ENCODE peak calls at places on chromosomes 2 and 18, in five cellular contexts. J is sigmoid colon, D is astrocyte, X is IMR-90, R is keratinocyte. F is an unnamed sample.

GRCh38 chr18:32804126-32804888 is 31.5 kb upstream of the KLHL14 start:
- DNase-seq in J (no peak), D (no peak), X (no peak), R (no peak), F (no peak)

GRCh38 chr18:13376841-13377351 is 158.3 kb downstream of the LDLRAD4 start:
- DNase-seq in J (peak), D (no peak), X (no peak), R (no peak), F (peak)

GRCh38 chr2:209469481-209469880 is 45.6 kb downstream of the MAP2 start:
- DNase-seq in J (no peak), D (no peak), X (no peak), R (no peak), F (no peak)

GRCh38 chr18:8707946-8708345 is 2.6 kb downstream of the MTCL1 start:
- DNase-seq in J (no peak), D (no peak), X (peak), R (no peak), F (no peak)

GRCh38 chr18:72542993-72543361 is 1.2 kb downstream of the CBLN2 start:
- DNase-seq in J (no peak), D (no peak), X (no peak), R (no peak), F (no peak)

GRCh38 chr2:213315168-213315876 is 31.1 kb downstream of the SPAG16 start:
- DNase-seq in J (no peak), D (no peak), X (no peak), R (no peak), F (no peak)

GRCh38 chr2:199928626-199929025 is 17.5 kb downstream of the C2orf69 start:
- DNase-seq in J (no peak), D (no peak), X (no peak), R (no peak), F (no peak)

GRCh38 chr2:221097568-221097915 is 474.6 kb downstream of the EPHA4 start:
- DNase-seq in J (no peak), D (peak), X (peak), R (no peak), F (no peak)

GRCh38 chr2:86052676-86053075 is 53.0 kb downstream of the POLR1A start:
- DNase-seq in J (peak), D (no peak), X (no peak), R (no peak), F (no peak)

GRCh38 chr2:46644690-46645385 is 165.5 kb downstream of the TMEM247 start:
- DNase-seq in J (no peak), D (no peak), X (peak), R (no peak), F (no peak)

GRCh38 chr2:219739061-219739460 is 111.6 kb downstream of the SLC4A3 start:
- DNase-seq in J (no peak), D (peak), X (peak), R (no peak), F (no peak)

GRCh38 chr18:1438458-1438910 is 533.8 kb downstream of the ADCYAP1 start:
- DNase-seq in J (no peak), D (no peak), X (no peak), R (no peak), F (no peak)

GRCh38 chr2:148110184-148110583 is 89.3 kb downstream of the MBD5 start:
- DNase-seq in J (no peak), D (no peak), X (no peak), R (no peak), F (no peak)

GRCh38 chr2:235536711-235537110 is 42.9 kb downstream of the AGAP1 start:
- DNase-seq in J (no peak), D (no peak), X (no peak), R (no peak), F (no peak)

GRCh38 chr2:95024306-95024880 is 1.1 kb upstream of the MAL start:
- DNase-seq in J (no peak), D (no peak), X (no peak), R (no peak), F (no peak)

GRCh38 chr2:95027369-95027720 is 1.8 kb downstream of the MAL start:
- DNase-seq in J (no peak), D (no peak), X (no peak), R (no peak), F (no peak)

GRCh38 chr2:95024960-95025405 is 525 bp upstream of the MAL start:
- DNase-seq in J (no peak), D (no peak), X (no peak), R (no peak), F (no peak)

GRCh38 chr2:95025406-95026319 is at the start of gene MAL:
- DNase-seq in J (no peak), D (no peak), X (no peak), R (no peak), F (no peak)

DNA sequence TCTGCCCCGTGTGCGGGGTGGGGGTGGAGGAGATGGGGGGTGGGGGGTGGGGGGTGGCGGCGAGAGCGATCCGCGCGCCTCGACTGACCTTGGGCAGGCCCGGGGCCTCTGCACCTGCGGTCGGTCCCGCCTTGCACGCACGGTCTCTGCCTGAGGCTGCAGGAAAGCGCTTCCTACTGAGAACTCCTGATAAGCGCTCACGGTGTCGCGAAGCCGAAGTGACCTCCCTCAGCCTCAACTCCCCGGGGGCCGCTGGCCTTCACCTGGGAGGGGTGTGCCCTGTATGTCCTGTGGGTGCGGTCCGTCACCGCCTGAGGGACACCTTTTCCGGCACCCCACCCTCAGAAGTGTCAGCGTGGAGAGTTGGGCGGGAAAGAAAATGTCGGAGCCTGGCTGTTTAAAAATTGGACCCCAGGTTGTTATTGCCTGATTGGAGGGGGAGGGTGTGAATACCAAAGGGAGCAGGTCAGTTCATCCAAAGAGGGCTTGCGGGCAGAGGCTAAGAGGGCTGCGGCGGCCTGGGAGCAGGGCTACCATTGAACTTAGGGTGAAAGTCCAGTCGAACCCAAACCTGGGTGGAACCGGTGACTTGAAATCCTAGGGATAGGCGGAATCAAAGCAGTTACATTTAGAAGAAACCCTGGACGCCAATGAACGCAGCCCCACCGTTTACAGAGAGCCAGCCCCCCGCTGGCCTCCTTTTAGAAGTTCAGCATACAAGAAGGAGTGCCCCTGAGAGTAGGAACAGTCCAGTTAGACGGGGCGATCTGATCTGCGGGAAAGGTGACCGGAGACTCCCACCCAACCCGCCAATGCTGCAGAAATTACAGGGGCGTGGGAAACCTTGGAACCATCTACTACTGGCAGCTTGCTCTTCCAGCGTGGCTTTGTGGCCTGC is 1.2 kb downstream of the MAL start:
- DNase-seq in J (no peak), D (no peak), X (no peak), R (no peak), F (no peak)
- H3K27ac ChIP-seq in J (peak), D (no peak), X (no peak), R (no peak), F (no peak)

GRCh38 chr2:151029406-151030157 is 232.1 kb downstream of the RBM43 start:
- DNase-seq in J (no peak), D (peak), X (peak), R (no peak), F (no peak)
- H3K27ac ChIP-seq in J (no peak), D (no peak), X (no peak), R (no peak), F (no peak)

GRCh38 chr2:171878481-171878993 is 15.5 kb downstream of the SLC25A12 start:
- DNase-seq in J (no peak), D (peak), X (peak), R (no peak), F (no peak)
- H3K27ac ChIP-seq in J (peak), D (peak), X (no peak), R (peak), F (peak)

GRCh38 chr18:12029786-12030571 is 48.7 kb downstream of the IMPA2 start:
- DNase-seq in J (peak), D (no peak), X (no peak), R (no peak), F (no peak)
- H3K27ac ChIP-seq in J (peak), D (no peak), X (no peak), R (no peak), F (no peak)